ENCODE peak calls at places on chromosome 5, in nine cellular contexts. One of them, this sample, is unnamed.

GRCh38 chr5:109324941-109325340 is 84.8 kb downstream of the PJA2 start:
- DNase-seq in hepatocyte: no peak
- DNase-seq in HTR-8/SVneo: no peak
- DNase-seq in activated T-cell treated with anti-CD3 and anti-CD28 coated beads for 48 hours: no peak
- DNase-seq in fibroblast of villous mesenchyme: peak; percentile 44
- DNase-seq in dorsolateral prefrontal cortex: no peak
- DNase-seq in GM04504: no peak
- DNase-seq in progenitor cell of endocrine pancreas: no peak
- DNase-seq in fibroblast of pulmonary artery: peak; percentile 41
- DNase-seq in this sample: peak; percentile 20

GRCh38 chr5:79236970-79237734 is 1.2 kb downstream of the JMY start:
- DNase-seq in hepatocyte: peak; percentile 61
- DNase-seq in HTR-8/SVneo: peak; percentile 47
- DNase-seq in activated T-cell treated with anti-CD3 and anti-CD28 coated beads for 48 hours: peak; percentile 32
- DNase-seq in fibroblast of villous mesenchyme: peak; percentile 43
- DNase-seq in dorsolateral prefrontal cortex: no peak
- DNase-seq in GM04504: peak; percentile 17
- DNase-seq in progenitor cell of endocrine pancreas: peak; percentile 30
- DNase-seq in fibroblast of pulmonary artery: peak; percentile 34
- DNase-seq in this sample: peak; percentile 40

GRCh38 chr5:141875795-141876627 is 2.2 kb downstream of the PCDH1 start:
- DNase-seq in hepatocyte: peak; percentile 77
- DNase-seq in HTR-8/SVneo: no peak
- DNase-seq in activated T-cell treated with anti-CD3 and anti-CD28 coated beads for 48 hours: no peak
- DNase-seq in fibroblast of villous mesenchyme: no peak
- DNase-seq in dorsolateral prefrontal cortex: no peak
- DNase-seq in GM04504: no peak
- DNase-seq in progenitor cell of endocrine pancreas: peak; percentile 34
- DNase-seq in fibroblast of pulmonary artery: peak; percentile 23
- DNase-seq in this sample: no peak

GRCh38 chr5:329106-329757 is 7.7 kb downstream of the AHRR start:
- DNase-seq in hepatocyte: no peak
- DNase-seq in HTR-8/SVneo: no peak
- DNase-seq in activated T-cell treated with anti-CD3 and anti-CD28 coated beads for 48 hours: no peak
- DNase-seq in fibroblast of villous mesenchyme: no peak
- DNase-seq in dorsolateral prefrontal cortex: no peak
- DNase-seq in GM04504: no peak
- DNase-seq in progenitor cell of endocrine pancreas: no peak
- DNase-seq in fibroblast of pulmonary artery: no peak
- DNase-seq in this sample: no peak

GRCh38 chr5:103475629-103476240 is 86.9 kb downstream of the NUDT12 start:
- DNase-seq in hepatocyte: peak; percentile 71
- DNase-seq in HTR-8/SVneo: peak; percentile 27
- DNase-seq in activated T-cell treated with anti-CD3 and anti-CD28 coated beads for 48 hours: no peak
- DNase-seq in fibroblast of villous mesenchyme: peak; percentile 49
- DNase-seq in dorsolateral prefrontal cortex: no peak
- DNase-seq in GM04504: no peak
- DNase-seq in progenitor cell of endocrine pancreas: no peak
- DNase-seq in fibroblast of pulmonary artery: peak; percentile 78
- DNase-seq in this sample: peak; percentile 53

GRCh38 chr5:163410505-163410904 is 26.9 kb upstream of the CCNG1 start:
- DNase-seq in hepatocyte: no peak
- DNase-seq in HTR-8/SVneo: no peak
- DNase-seq in activated T-cell treated with anti-CD3 and anti-CD28 coated beads for 48 hours: no peak
- DNase-seq in fibroblast of villous mesenchyme: no peak
- DNase-seq in dorsolateral prefrontal cortex: no peak
- DNase-seq in GM04504: no peak
- DNase-seq in progenitor cell of endocrine pancreas: no peak
- DNase-seq in fibroblast of pulmonary artery: no peak
- DNase-seq in this sample: no peak

GRCh38 chr5:66933066-66933465 is 263.5 kb downstream of the CD180 start:
- DNase-seq in hepatocyte: no peak
- DNase-seq in HTR-8/SVneo: peak; percentile 3
- DNase-seq in activated T-cell treated with anti-CD3 and anti-CD28 coated beads for 48 hours: no peak
- DNase-seq in fibroblast of villous mesenchyme: peak; percentile 13
- DNase-seq in dorsolateral prefrontal cortex: no peak
- DNase-seq in GM04504: no peak
- DNase-seq in progenitor cell of endocrine pancreas: no peak
- DNase-seq in fibroblast of pulmonary artery: peak; percentile 62
- DNase-seq in this sample: peak; percentile 33

GRCh38 chr5:151298465-151298864 is 5.1 kb downstream of the SLC36A3 start:
- DNase-seq in hepatocyte: no peak
- DNase-seq in HTR-8/SVneo: no peak
- DNase-seq in activated T-cell treated with anti-CD3 and anti-CD28 coated beads for 48 hours: no peak
- DNase-seq in fibroblast of villous mesenchyme: no peak
- DNase-seq in dorsolateral prefrontal cortex: no peak
- DNase-seq in GM04504: no peak
- DNase-seq in progenitor cell of endocrine pancreas: no peak
- DNase-seq in fibroblast of pulmonary artery: peak; percentile 14
- DNase-seq in this sample: peak; percentile 38

GRCh38 chr5:169629847-169630548 is 7.1 kb upstream of the DOCK2 start:
- DNase-seq in hepatocyte: peak; percentile 49
- DNase-seq in HTR-8/SVneo: peak; percentile 69
- DNase-seq in activated T-cell treated with anti-CD3 and anti-CD28 coated beads for 48 hours: no peak
- DNase-seq in fibroblast of villous mesenchyme: peak; percentile 54
- DNase-seq in dorsolateral prefrontal cortex: no peak
- DNase-seq in GM04504: peak; percentile 80
- DNase-seq in progenitor cell of endocrine pancreas: no peak
- DNase-seq in fibroblast of pulmonary artery: peak; percentile 84
- DNase-seq in this sample: peak; percentile 49

GRCh38 chr5:103849934-103850333 is 287.3 kb upstream of the NUDT12 start:
- DNase-seq in hepatocyte: no peak
- DNase-seq in HTR-8/SVneo: peak; percentile 31
- DNase-seq in activated T-cell treated with anti-CD3 and anti-CD28 coated beads for 48 hours: no peak
- DNase-seq in fibroblast of villous mesenchyme: peak; percentile 51
- DNase-seq in dorsolateral prefrontal cortex: no peak
- DNase-seq in GM04504: peak; percentile 84
- DNase-seq in progenitor cell of endocrine pancreas: no peak
- DNase-seq in fibroblast of pulmonary artery: peak; percentile 56
- DNase-seq in this sample: peak; percentile 88

GRCh38 chr5:43101491-43101890 is 19.2 kb upstream of the ZNF131 start:
- DNase-seq in hepatocyte: no peak
- DNase-seq in HTR-8/SVneo: no peak
- DNase-seq in activated T-cell treated with anti-CD3 and anti-CD28 coated beads for 48 hours: no peak
- DNase-seq in fibroblast of villous mesenchyme: no peak
- DNase-seq in dorsolateral prefrontal cortex: no peak
- DNase-seq in GM04504: no peak
- DNase-seq in progenitor cell of endocrine pancreas: no peak
- DNase-seq in fibroblast of pulmonary artery: no peak
- DNase-seq in this sample: no peak

GRCh38 chr5:88679638-88680037 is 203.3 kb downstream of the MEF2C start:
- DNase-seq in hepatocyte: no peak
- DNase-seq in HTR-8/SVneo: no peak
- DNase-seq in activated T-cell treated with anti-CD3 and anti-CD28 coated beads for 48 hours: no peak
- DNase-seq in fibroblast of villous mesenchyme: no peak
- DNase-seq in dorsolateral prefrontal cortex: no peak
- DNase-seq in GM04504: no peak
- DNase-seq in progenitor cell of endocrine pancreas: no peak
- DNase-seq in fibroblast of pulmonary artery: no peak
- DNase-seq in this sample: no peak

GRCh38 chr5:140317859-140318258 is 15.0 kb upstream of the PFDN1 start:
- DNase-seq in hepatocyte: no peak
- DNase-seq in HTR-8/SVneo: no peak
- DNase-seq in activated T-cell treated with anti-CD3 and anti-CD28 coated beads for 48 hours: no peak
- DNase-seq in fibroblast of villous mesenchyme: no peak
- DNase-seq in dorsolateral prefrontal cortex: no peak
- DNase-seq in GM04504: no peak
- DNase-seq in progenitor cell of endocrine pancreas: no peak
- DNase-seq in fibroblast of pulmonary artery: peak; percentile 59
- DNase-seq in this sample: peak; percentile 58

GRCh38 chr5:78907255-78907886 is 77.7 kb downstream of the ARSB start:
- DNase-seq in hepatocyte: peak; percentile 47
- DNase-seq in HTR-8/SVneo: no peak
- DNase-seq in activated T-cell treated with anti-CD3 and anti-CD28 coated beads for 48 hours: no peak
- DNase-seq in fibroblast of villous mesenchyme: peak; percentile 93
- DNase-seq in dorsolateral prefrontal cortex: no peak
- DNase-seq in GM04504: peak; percentile 71
- DNase-seq in progenitor cell of endocrine pancreas: no peak
- DNase-seq in fibroblast of pulmonary artery: peak; percentile 91
- DNase-seq in this sample: peak; percentile 89

GRCh38 chr5:179343902-179344300 is 1.4 kb downstream of the ADAMTS2 start:
- DNase-seq in hepatocyte: peak; percentile 67
- DNase-seq in HTR-8/SVneo: peak; percentile 33
- DNase-seq in activated T-cell treated with anti-CD3 and anti-CD28 coated beads for 48 hours: peak; percentile 24
- DNase-seq in fibroblast of villous mesenchyme: peak; percentile 57
- DNase-seq in dorsolateral prefrontal cortex: no peak
- DNase-seq in GM04504: no peak
- DNase-seq in progenitor cell of endocrine pancreas: peak; percentile 64
- DNase-seq in fibroblast of pulmonary artery: peak; percentile 62
- DNase-seq in this sample: peak; percentile 27

GRCh38 chr5:71737931-71738539 is 19.0 kb downstream of the CARTPT start:
- DNase-seq in hepatocyte: no peak
- DNase-seq in HTR-8/SVneo: no peak
- DNase-seq in activated T-cell treated with anti-CD3 and anti-CD28 coated beads for 48 hours: no peak
- DNase-seq in fibroblast of villous mesenchyme: no peak
- DNase-seq in dorsolateral prefrontal cortex: no peak
- DNase-seq in GM04504: no peak
- DNase-seq in progenitor cell of endocrine pancreas: no peak
- DNase-seq in fibroblast of pulmonary artery: no peak
- DNase-seq in this sample: no peak

GRCh38 chr5:89668821-89669220 is 740.7 kb downstream of the CETN3 start:
- DNase-seq in hepatocyte: no peak
- DNase-seq in HTR-8/SVneo: no peak
- DNase-seq in activated T-cell treated with anti-CD3 and anti-CD28 coated beads for 48 hours: no peak
- DNase-seq in fibroblast of villous mesenchyme: no peak
- DNase-seq in dorsolateral prefrontal cortex: no peak
- DNase-seq in GM04504: no peak
- DNase-seq in progenitor cell of endocrine pancreas: no peak
- DNase-seq in fibroblast of pulmonary artery: no peak
- DNase-seq in this sample: no peak

GRCh38 chr5:132000677-132001453 is 10.6 kb downstream of the ACSL6 start:
- DNase-seq in hepatocyte: no peak
- DNase-seq in HTR-8/SVneo: no peak
- DNase-seq in activated T-cell treated with anti-CD3 and anti-CD28 coated beads for 48 hours: no peak
- DNase-seq in fibroblast of villous mesenchyme: no peak
- DNase-seq in dorsolateral prefrontal cortex: no peak
- DNase-seq in GM04504: no peak
- DNase-seq in progenitor cell of endocrine pancreas: no peak
- DNase-seq in fibroblast of pulmonary artery: no peak
- DNase-seq in this sample: no peak

GRCh38 chr5:81337803-81338202 is 36.4 kb downstream of the ZCCHC9 start:
- DNase-seq in hepatocyte: no peak
- DNase-seq in HTR-8/SVneo: no peak
- DNase-seq in activated T-cell treated with anti-CD3 and anti-CD28 coated beads for 48 hours: no peak
- DNase-seq in fibroblast of villous mesenchyme: no peak
- DNase-seq in dorsolateral prefrontal cortex: no peak
- DNase-seq in GM04504: no peak
- DNase-seq in progenitor cell of endocrine pancreas: no peak
- DNase-seq in fibroblast of pulmonary artery: no peak
- DNase-seq in this sample: no peak

GRCh38 chr5:36606437-36607113 is at the start of gene SLC1A3:
- DNase-seq in hepatocyte: peak; percentile 79
- DNase-seq in HTR-8/SVneo: peak; percentile 66
- DNase-seq in activated T-cell treated with anti-CD3 and anti-CD28 coated beads for 48 hours: peak; percentile 38
- DNase-seq in fibroblast of villous mesenchyme: peak; percentile 81
- DNase-seq in dorsolateral prefrontal cortex: peak; percentile 68
- DNase-seq in GM04504: no peak
- DNase-seq in progenitor cell of endocrine pancreas: peak; percentile 54
- DNase-seq in fibroblast of pulmonary artery: peak; percentile 78
- DNase-seq in this sample: peak; percentile 80

This sample was measured in amniotic epithelial cell.